ENCODE peak calls at places on chromosomes 7 and 10, in nine cellular contexts. One of them, this sample, is unnamed.

GRCh38 chr7:70975816-70976215 is 156.1 kb upstream of the GALNT17 start:
- DNase-seq in glutamatergic neuron: no peak
- DNase-seq in activated CD8-positive, alpha-beta T cell treated with anti-CD3 and anti-CD28 coated beads for 36 hours: no peak
- DNase-seq in nephron progenitor cell: no peak
- DNase-seq in fibroblast of the aortic adventitia: no peak
- DNase-seq in ovary: no peak
- DNase-seq in CD8-positive, alpha-beta T cell: no peak
- DNase-seq in mucosa of descending colon: no peak
- DNase-seq in right atrium auricular region: no peak
- DNase-seq in this sample: no peak

GRCh38 chr7:143459359-143459758 is 16.1 kb downstream of the TAS2R60 start:
- DNase-seq in glutamatergic neuron: no peak
- DNase-seq in activated CD8-positive, alpha-beta T cell treated with anti-CD3 and anti-CD28 coated beads for 36 hours: no peak
- DNase-seq in nephron progenitor cell: no peak
- DNase-seq in fibroblast of the aortic adventitia: no peak
- DNase-seq in ovary: no peak
- DNase-seq in CD8-positive, alpha-beta T cell: no peak
- DNase-seq in mucosa of descending colon: no peak
- DNase-seq in right atrium auricular region: no peak
- DNase-seq in this sample: no peak

GRCh38 chr7:16967174-16967868 is 85.5 kb upstream of the AGR3 start:
- DNase-seq in glutamatergic neuron: no peak
- DNase-seq in activated CD8-positive, alpha-beta T cell treated with anti-CD3 and anti-CD28 coated beads for 36 hours: no peak
- DNase-seq in nephron progenitor cell: no peak
- DNase-seq in fibroblast of the aortic adventitia: peak; percentile 96
- DNase-seq in ovary: no peak
- DNase-seq in CD8-positive, alpha-beta T cell: no peak
- DNase-seq in mucosa of descending colon: no peak
- DNase-seq in right atrium auricular region: no peak
- DNase-seq in this sample: peak; percentile 90

GRCh38 chr10:8829592-8829991 is 775.1 kb downstream of the GATA3 start:
- DNase-seq in glutamatergic neuron: no peak
- DNase-seq in activated CD8-positive, alpha-beta T cell treated with anti-CD3 and anti-CD28 coated beads for 36 hours: no peak
- DNase-seq in nephron progenitor cell: no peak
- DNase-seq in fibroblast of the aortic adventitia: no peak
- DNase-seq in ovary: no peak
- DNase-seq in CD8-positive, alpha-beta T cell: no peak
- DNase-seq in mucosa of descending colon: no peak
- DNase-seq in right atrium auricular region: no peak
- DNase-seq in this sample: no peak

GRCh38 chr7:141288626-141289025 is 214.8 kb downstream of the TMEM178B start:
- DNase-seq in glutamatergic neuron: no peak
- DNase-seq in activated CD8-positive, alpha-beta T cell treated with anti-CD3 and anti-CD28 coated beads for 36 hours: no peak
- DNase-seq in nephron progenitor cell: no peak
- DNase-seq in fibroblast of the aortic adventitia: no peak
- DNase-seq in ovary: no peak
- DNase-seq in CD8-positive, alpha-beta T cell: no peak
- DNase-seq in mucosa of descending colon: no peak
- DNase-seq in right atrium auricular region: no peak
- DNase-seq in this sample: no peak

GRCh38 chr7:116258734-116259133 is 48.4 kb downstream of the TES start:
- DNase-seq in glutamatergic neuron: no peak
- DNase-seq in activated CD8-positive, alpha-beta T cell treated with anti-CD3 and anti-CD28 coated beads for 36 hours: peak; percentile 44
- DNase-seq in nephron progenitor cell: peak; percentile 16
- DNase-seq in fibroblast of the aortic adventitia: peak; percentile 84
- DNase-seq in ovary: no peak
- DNase-seq in CD8-positive, alpha-beta T cell: peak; percentile 24
- DNase-seq in mucosa of descending colon: no peak
- DNase-seq in right atrium auricular region: no peak
- DNase-seq in this sample: no peak

GRCh38 chr10:62584216-62584615 is 210.0 kb downstream of the ZNF365 start:
- DNase-seq in glutamatergic neuron: no peak
- DNase-seq in activated CD8-positive, alpha-beta T cell treated with anti-CD3 and anti-CD28 coated beads for 36 hours: peak; percentile 10
- DNase-seq in nephron progenitor cell: no peak
- DNase-seq in fibroblast of the aortic adventitia: peak; percentile 95
- DNase-seq in ovary: no peak
- DNase-seq in CD8-positive, alpha-beta T cell: no peak
- DNase-seq in mucosa of descending colon: no peak
- DNase-seq in right atrium auricular region: no peak
- DNase-seq in this sample: peak; percentile 34

GRCh38 chr10:63670291-63670898 is 149.2 kb downstream of the REEP3 start:
- DNase-seq in glutamatergic neuron: no peak
- DNase-seq in activated CD8-positive, alpha-beta T cell treated with anti-CD3 and anti-CD28 coated beads for 36 hours: no peak
- DNase-seq in nephron progenitor cell: no peak
- DNase-seq in fibroblast of the aortic adventitia: no peak
- DNase-seq in ovary: no peak
- DNase-seq in CD8-positive, alpha-beta T cell: no peak
- DNase-seq in mucosa of descending colon: no peak
- DNase-seq in right atrium auricular region: peak; percentile 63
- DNase-seq in this sample: no peak

GRCh38 chr7:151692721-151693120 is 173.0 kb upstream of the RHEB start:
- DNase-seq in glutamatergic neuron: peak; percentile 44
- DNase-seq in activated CD8-positive, alpha-beta T cell treated with anti-CD3 and anti-CD28 coated beads for 36 hours: no peak
- DNase-seq in nephron progenitor cell: peak; percentile 29
- DNase-seq in fibroblast of the aortic adventitia: no peak
- DNase-seq in ovary: no peak
- DNase-seq in CD8-positive, alpha-beta T cell: no peak
- DNase-seq in mucosa of descending colon: no peak
- DNase-seq in right atrium auricular region: no peak
- DNase-seq in this sample: peak; percentile 22

GRCh38 chr7:16431646-16432424 is 10.5 kb upstream of the CRPPA start:
- DNase-seq in glutamatergic neuron: no peak
- DNase-seq in activated CD8-positive, alpha-beta T cell treated with anti-CD3 and anti-CD28 coated beads for 36 hours: peak; percentile 54
- DNase-seq in nephron progenitor cell: no peak
- DNase-seq in fibroblast of the aortic adventitia: peak; percentile 38
- DNase-seq in ovary: no peak
- DNase-seq in CD8-positive, alpha-beta T cell: no peak
- DNase-seq in mucosa of descending colon: no peak
- DNase-seq in right atrium auricular region: no peak
- DNase-seq in this sample: peak; percentile 55

GRCh38 chr7:1113548-1113885 is 25.6 kb downstream of the GPER1 start:
- DNase-seq in glutamatergic neuron: no peak
- DNase-seq in activated CD8-positive, alpha-beta T cell treated with anti-CD3 and anti-CD28 coated beads for 36 hours: no peak
- DNase-seq in nephron progenitor cell: no peak
- DNase-seq in fibroblast of the aortic adventitia: no peak
- DNase-seq in ovary: no peak
- DNase-seq in CD8-positive, alpha-beta T cell: no peak
- DNase-seq in mucosa of descending colon: peak; percentile 43
- DNase-seq in right atrium auricular region: no peak
- DNase-seq in this sample: no peak

GRCh38 chr10:22427890-22428571 is 82.7 kb downstream of the SPAG6 start:
- DNase-seq in glutamatergic neuron: no peak
- DNase-seq in activated CD8-positive, alpha-beta T cell treated with anti-CD3 and anti-CD28 coated beads for 36 hours: no peak
- DNase-seq in nephron progenitor cell: no peak
- DNase-seq in fibroblast of the aortic adventitia: peak; percentile 90
- DNase-seq in ovary: no peak
- DNase-seq in CD8-positive, alpha-beta T cell: no peak
- DNase-seq in mucosa of descending colon: no peak
- DNase-seq in right atrium auricular region: no peak
- DNase-seq in this sample: peak; percentile 81

GRCh38 chr7:105388373-105389089 is at the start of gene SRPK2:
- DNase-seq in glutamatergic neuron: peak; percentile 87
- DNase-seq in activated CD8-positive, alpha-beta T cell treated with anti-CD3 and anti-CD28 coated beads for 36 hours: peak; percentile 81
- DNase-seq in nephron progenitor cell: peak; percentile 91
- DNase-seq in fibroblast of the aortic adventitia: no peak
- DNase-seq in ovary: peak; percentile 82
- DNase-seq in CD8-positive, alpha-beta T cell: peak; percentile 75
- DNase-seq in mucosa of descending colon: peak; percentile 91
- DNase-seq in right atrium auricular region: no peak
- DNase-seq in this sample: peak; percentile 99

GRCh38 chr10:95209509-95210127 is 15.6 kb downstream of the ACSM6 start:
- DNase-seq in glutamatergic neuron: no peak
- DNase-seq in activated CD8-positive, alpha-beta T cell treated with anti-CD3 and anti-CD28 coated beads for 36 hours: no peak
- DNase-seq in nephron progenitor cell: no peak
- DNase-seq in fibroblast of the aortic adventitia: no peak
- DNase-seq in ovary: no peak
- DNase-seq in CD8-positive, alpha-beta T cell: no peak
- DNase-seq in mucosa of descending colon: no peak
- DNase-seq in right atrium auricular region: no peak
- DNase-seq in this sample: no peak

GRCh38 chr10:95211606-95212279 is 17.7 kb downstream of the ACSM6 start:
- DNase-seq in glutamatergic neuron: no peak
- DNase-seq in activated CD8-positive, alpha-beta T cell treated with anti-CD3 and anti-CD28 coated beads for 36 hours: no peak
- DNase-seq in nephron progenitor cell: no peak
- DNase-seq in fibroblast of the aortic adventitia: no peak
- DNase-seq in ovary: no peak
- DNase-seq in CD8-positive, alpha-beta T cell: no peak
- DNase-seq in mucosa of descending colon: no peak
- DNase-seq in right atrium auricular region: no peak
- DNase-seq in this sample: no peak

GRCh38 chr10:95214369-95214768 is 20.3 kb downstream of the ACSM6 start:
- DNase-seq in glutamatergic neuron: no peak
- DNase-seq in activated CD8-positive, alpha-beta T cell treated with anti-CD3 and anti-CD28 coated beads for 36 hours: no peak
- DNase-seq in nephron progenitor cell: no peak
- DNase-seq in fibroblast of the aortic adventitia: no peak
- DNase-seq in ovary: no peak
- DNase-seq in CD8-positive, alpha-beta T cell: no peak
- DNase-seq in mucosa of descending colon: no peak
- DNase-seq in right atrium auricular region: no peak
- DNase-seq in this sample: no peak

GRCh38 chr10:95214793-95215192 is 20.8 kb downstream of the ACSM6 start:
- DNase-seq in glutamatergic neuron: no peak
- DNase-seq in activated CD8-positive, alpha-beta T cell treated with anti-CD3 and anti-CD28 coated beads for 36 hours: no peak
- DNase-seq in nephron progenitor cell: no peak
- DNase-seq in fibroblast of the aortic adventitia: peak; percentile 22
- DNase-seq in ovary: no peak
- DNase-seq in CD8-positive, alpha-beta T cell: no peak
- DNase-seq in mucosa of descending colon: no peak
- DNase-seq in right atrium auricular region: no peak
- DNase-seq in this sample: no peak

GRCh38 chr10:95208702-95209391 is 14.8 kb downstream of the ACSM6 start:
- DNase-seq in glutamatergic neuron: no peak
- DNase-seq in activated CD8-positive, alpha-beta T cell treated with anti-CD3 and anti-CD28 coated beads for 36 hours: no peak
- DNase-seq in nephron progenitor cell: no peak
- DNase-seq in fibroblast of the aortic adventitia: peak; percentile 35
- DNase-seq in ovary: no peak
- DNase-seq in CD8-positive, alpha-beta T cell: no peak
- DNase-seq in mucosa of descending colon: no peak
- DNase-seq in right atrium auricular region: no peak
- DNase-seq in this sample: no peak
- TF ChIP-seq CTCF in glutamatergic neuron: no peak
- TF ChIP-seq CTCF in activated CD8-positive, alpha-beta T cell treated with anti-CD3 and anti-CD28 coated beads for 36 hours: peak; percentile 23
- TF ChIP-seq CTCF in nephron progenitor cell: peak; percentile 21
- TF ChIP-seq CTCF in fibroblast of the aortic adventitia: peak; percentile 38
- TF ChIP-seq CTCF in ovary: no peak
- TF ChIP-seq CTCF in CD8-positive, alpha-beta T cell: no peak
- TF ChIP-seq CTCF in mucosa of descending colon: no peak
- TF ChIP-seq CTCF in right atrium auricular region: peak; percentile 58
- TF ChIP-seq CTCF in this sample: peak; percentile 50

GRCh38 chr10:5092375-5092774 is 1.8 kb upstream of the AKR1C3 start:
- DNase-seq in glutamatergic neuron: no peak
- DNase-seq in activated CD8-positive, alpha-beta T cell treated with anti-CD3 and anti-CD28 coated beads for 36 hours: no peak
- DNase-seq in nephron progenitor cell: no peak
- DNase-seq in fibroblast of the aortic adventitia: no peak
- DNase-seq in ovary: no peak
- DNase-seq in CD8-positive, alpha-beta T cell: no peak
- DNase-seq in mucosa of descending colon: no peak
- DNase-seq in right atrium auricular region: no peak
- DNase-seq in this sample: no peak
- TF ChIP-seq CTCF in glutamatergic neuron: no peak
- TF ChIP-seq CTCF in activated CD8-positive, alpha-beta T cell treated with anti-CD3 and anti-CD28 coated beads for 36 hours: no peak
- TF ChIP-seq CTCF in nephron progenitor cell: no peak
- TF ChIP-seq CTCF in fibroblast of the aortic adventitia: no peak
- TF ChIP-seq CTCF in ovary: no peak
- TF ChIP-seq CTCF in CD8-positive, alpha-beta T cell: no peak
- TF ChIP-seq CTCF in mucosa of descending colon: no peak
- TF ChIP-seq CTCF in right atrium auricular region: no peak
- TF ChIP-seq CTCF in this sample: no peak

DNA sequence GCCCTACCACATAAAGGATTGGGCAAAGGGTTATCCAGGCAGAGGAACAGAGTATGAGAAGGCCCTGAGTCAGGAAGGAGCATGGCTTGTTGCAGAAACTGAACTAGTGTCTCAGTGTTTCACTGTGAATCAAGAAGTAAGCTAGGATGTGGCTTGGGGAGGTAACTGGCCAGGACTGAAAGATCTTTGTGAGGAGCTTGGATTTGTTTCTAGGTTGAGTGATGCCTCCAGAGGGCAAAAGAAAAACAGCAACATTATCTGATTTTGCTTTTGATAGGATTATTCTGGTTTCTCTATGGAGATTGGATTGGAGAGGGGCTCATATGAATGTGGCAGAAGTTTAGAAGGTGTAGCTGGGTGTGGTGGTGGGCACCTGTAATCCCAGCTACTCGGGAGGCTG is 137.9 kb upstream of the HDAC9 start:
- DNase-seq in glutamatergic neuron: no peak
- DNase-seq in activated CD8-positive, alpha-beta T cell treated with anti-CD3 and anti-CD28 coated beads for 36 hours: no peak
- DNase-seq in nephron progenitor cell: no peak
- DNase-seq in fibroblast of the aortic adventitia: no peak
- DNase-seq in ovary: no peak
- DNase-seq in CD8-positive, alpha-beta T cell: no peak
- DNase-seq in mucosa of descending colon: no peak
- DNase-seq in right atrium auricular region: no peak
- DNase-seq in this sample: no peak
- TF ChIP-seq CTCF in glutamatergic neuron: peak; percentile 25
- TF ChIP-seq CTCF in activated CD8-positive, alpha-beta T cell treated with anti-CD3 and anti-CD28 coated beads for 36 hours: no peak
- TF ChIP-seq CTCF in nephron progenitor cell: no peak
- TF ChIP-seq CTCF in fibroblast of the aortic adventitia: peak; percentile 16
- TF ChIP-seq CTCF in ovary: no peak
- TF ChIP-seq CTCF in CD8-positive, alpha-beta T cell: no peak
- TF ChIP-seq CTCF in mucosa of descending colon: no peak
- TF ChIP-seq CTCF in right atrium auricular region: no peak
- TF ChIP-seq CTCF in this sample: peak; percentile 51

GRCh38 chr7:47273088-47273487 is 308.8 kb downstream of the TNS3 start:
- DNase-seq in glutamatergic neuron: no peak
- DNase-seq in activated CD8-positive, alpha-beta T cell treated with anti-CD3 and anti-CD28 coated beads for 36 hours: no peak
- DNase-seq in nephron progenitor cell: no peak
- DNase-seq in fibroblast of the aortic adventitia: no peak
- DNase-seq in ovary: no peak
- DNase-seq in CD8-positive, alpha-beta T cell: no peak
- DNase-seq in mucosa of descending colon: no peak
- DNase-seq in right atrium auricular region: no peak
- DNase-seq in this sample: peak; percentile 15
- TF ChIP-seq CTCF in glutamatergic neuron: no peak
- TF ChIP-seq CTCF in activated CD8-positive, alpha-beta T cell treated with anti-CD3 and anti-CD28 coated beads for 36 hours: no peak
- TF ChIP-seq CTCF in nephron progenitor cell: no peak
- TF ChIP-seq CTCF in fibroblast of the aortic adventitia: no peak
- TF ChIP-seq CTCF in ovary: no peak
- TF ChIP-seq CTCF in CD8-positive, alpha-beta T cell: no peak
- TF ChIP-seq CTCF in mucosa of descending colon: no peak
- TF ChIP-seq CTCF in right atrium auricular region: no peak
- TF ChIP-seq CTCF in this sample: no peak

This sample was measured in osteoblast.